ENCODE peak calls at places on chromosomes 16 and 17, in six cellular contexts. W is lung; V is mesothelial cell of epicardium; H is heart right ventricle; J is effector CD4-positive, alpha-beta T cell; C is GF-D8. R is an unnamed sample.

GRCh38 chr16:72240949-72241348 is 69.0 kb upstream of the PMFBP1 start:
- DNase-seq in W (no peak), V (no peak), H (no peak), J (no peak), C (no peak), R (no peak)

GRCh38 chr16:50724237-50724747 is 17.6 kb upstream of the CYLD start:
- DNase-seq in W (no peak), V (no peak), H (no peak), J (no peak), C (no peak), R (no peak)

GRCh38 chr16:86498155-86498651 is 12.1 kb upstream of the FOXF1 start:
- DNase-seq in W (no peak), V (no peak), H (no peak), J (no peak), C (no peak), R (no peak)

GRCh38 chr16:27436065-27436464 is 34.1 kb downstream of the IL21R start:
- DNase-seq in W (no peak), V (no peak), H (no peak), J (no peak), C (no peak), R (no peak)

GRCh38 chr17:65783845-65784334 is 222.4 kb upstream of the AXIN2 start:
- DNase-seq in W (no peak), V (no peak), H (no peak), J (no peak), C (no peak), R (no peak)

GRCh38 chr16:15033309-15033707 is 22.6 kb downstream of the NTAN1 start:
- DNase-seq in W (no peak), V (no peak), H (peak), J (no peak), C (no peak), R (no peak)

GRCh38 chr16:63289834-63290460 is 1253.7 kb upstream of the CDH8 start:
- DNase-seq in W (no peak), V (peak), H (no peak), J (no peak), C (no peak), R (peak)

GRCh38 chr17:81295031-81295677 is at the start of gene SLC38A10:
- DNase-seq in W (peak), V (peak), H (peak), J (peak), C (peak), R (peak)

GRCh38 chr17:29980261-29980660 is 38.8 kb downstream of the EFCAB5 start:
- DNase-seq in W (no peak), V (no peak), H (no peak), J (no peak), C (no peak), R (no peak)

GRCh38 chr17:74450925-74451403 is 15.5 kb upstream of the CD300A start:
- DNase-seq in W (no peak), V (no peak), H (no peak), J (no peak), C (no peak), R (no peak)

GRCh38 chr17:40021471-40021961 is 6.3 kb downstream of the CSF3 start:
- DNase-seq in W (no peak), V (no peak), H (no peak), J (no peak), C (no peak), R (no peak)

GRCh38 chr17:43018008-43018853 is 4.0 kb downstream of the VAT1 start:
- DNase-seq in W (no peak), V (no peak), H (no peak), J (peak), C (peak), R (no peak)

GRCh38 chr16:4008116-4008515 is 108.1 kb downstream of the ADCY9 start:
- DNase-seq in W (no peak), V (no peak), H (no peak), J (no peak), C (no peak), R (no peak)